ENCODE peak calls at places on chromosome 6, in six cellular contexts. B is colonic mucosa, S is dorsolateral prefrontal cortex, N is neural crest cell, I is fibroblast of pulmonary artery, R is spleen. E is an unnamed sample.

GRCh38 chr6:17703256-17703694 is 3.5 kb downstream of the NUP153 start:
- DNase-seq in N (no peak), R (no peak), I (peak; percentile 97), S (no peak), B (no peak), E (no peak)

GRCh38 chr6:40791004-40791403 is 203.8 kb upstream of the LRFN2 start:
- DNase-seq in I (no peak), B (no peak), S (no peak), R (no peak), N (no peak), E (no peak)

GRCh38 chr6:137167702-137168377 is 5.6 kb downstream of the IL22RA2 start:
- DNase-seq in B (no peak), S (no peak), R (no peak), I (no peak), N (no peak), E (no peak)

GRCh38 chr6:145829102-145829501 is 14.5 kb upstream of the FBXO30 start:
- DNase-seq in I (no peak), B (no peak), R (no peak), S (no peak), N (no peak), E (no peak)

GRCh38 chr6:150352321-150353296 is 16.2 kb upstream of the IYD start:
- DNase-seq in R (no peak), S (no peak), B (no peak), N (no peak), I (peak; percentile 57), E (no peak)

GRCh38 chr6:90123796-90124195 is 172.8 kb downstream of the BACH2 start:
- DNase-seq in B (no peak), I (no peak), S (no peak), N (no peak), R (no peak), E (no peak)

GRCh38 chr6:138572200-138572875 is 73.0 kb upstream of the NHSL1 start:
- DNase-seq in I (peak; percentile 87), B (peak; percentile 81), N (peak; percentile 72), R (no peak), S (no peak), E (no peak)

GRCh38 chr6:78781001-78781400 is 86.3 kb upstream of the IRAK1BP1 start:
- DNase-seq in R (no peak), I (no peak), S (no peak), N (no peak), B (no peak), E (no peak)

GRCh38 chr6:56767892-56768531 is 125.3 kb upstream of the DST start:
- DNase-seq in I (peak; percentile 31), N (no peak), R (no peak), B (no peak), S (no peak), E (no peak)

GRCh38 chr6:44622555-44622954 is 235.0 kb downstream of the CDC5L start:
- DNase-seq in B (no peak), R (no peak), I (no peak), N (no peak), S (no peak), E (no peak)

GRCh38 chr6:43274916-43275597 is 23.0 kb upstream of the SLC22A7 start:
- DNase-seq in S (no peak), I (no peak), B (peak; percentile 89), N (no peak), R (no peak), E (no peak)

GRCh38 chr6:136783021-136783420 is 9.3 kb downstream of the MAP3K5 start:
- DNase-seq in R (no peak), N (no peak), B (no peak), I (no peak), S (no peak), E (no peak)

GRCh38 chr6:44000164-44000842 is 126.9 kb downstream of the MRPL14 start:
- DNase-seq in I (no peak), R (peak; percentile 47), B (peak; percentile 91), S (no peak), N (no peak), E (peak; percentile 93)

GRCh38 chr6:21995318-21995717 is 301.5 kb downstream of the PRL start:
- DNase-seq in N (no peak), R (no peak), B (no peak), I (no peak), S (no peak), E (no peak)

GRCh38 chr6:116446399-116446798 is 14.8 kb upstream of the CALHM6 start:
- DNase-seq in N (no peak), R (no peak), I (no peak), S (no peak), B (no peak), E (no peak)

GRCh38 chr6:21953831-21954801 is 342.7 kb downstream of the PRL start:
- DNase-seq in I (peak; percentile 83), R (no peak), B (peak; percentile 60), N (no peak), S (no peak), E (no peak)

GRCh38 chr6:3237761-3238662 is 10.6 kb upstream of the TUBB2B start:
- DNase-seq in B (no peak), S (no peak), R (no peak), N (no peak), I (no peak), E (no peak)

GRCh38 chr6:3235969-3236368 is 8.5 kb upstream of the TUBB2B start:
- DNase-seq in S (no peak), I (no peak), R (no peak), B (no peak), N (no peak), E (no peak)

GRCh38 chr6:3235486-3235885 is 8.0 kb upstream of the TUBB2B start:
- DNase-seq in R (no peak), S (no peak), B (no peak), I (no peak), N (no peak), E (no peak)

GRCh38 chr6:3240595-3240994 is 13.1 kb upstream of the TUBB2B start:
- DNase-seq in N (no peak), S (no peak), B (no peak), I (no peak), R (no peak), E (no peak)

GRCh38 chr6:3239110-3239830 is 11.8 kb upstream of the TUBB2B start:
- DNase-seq in B (no peak), S (no peak), I (no peak), R (no peak), N (no peak), E (no peak)
- TF ChIP-seq CTCF in B (no peak), S (no peak), I (peak; percentile 20), R (no peak), N (peak; percentile 51), E (peak; percentile 14)

DNA sequence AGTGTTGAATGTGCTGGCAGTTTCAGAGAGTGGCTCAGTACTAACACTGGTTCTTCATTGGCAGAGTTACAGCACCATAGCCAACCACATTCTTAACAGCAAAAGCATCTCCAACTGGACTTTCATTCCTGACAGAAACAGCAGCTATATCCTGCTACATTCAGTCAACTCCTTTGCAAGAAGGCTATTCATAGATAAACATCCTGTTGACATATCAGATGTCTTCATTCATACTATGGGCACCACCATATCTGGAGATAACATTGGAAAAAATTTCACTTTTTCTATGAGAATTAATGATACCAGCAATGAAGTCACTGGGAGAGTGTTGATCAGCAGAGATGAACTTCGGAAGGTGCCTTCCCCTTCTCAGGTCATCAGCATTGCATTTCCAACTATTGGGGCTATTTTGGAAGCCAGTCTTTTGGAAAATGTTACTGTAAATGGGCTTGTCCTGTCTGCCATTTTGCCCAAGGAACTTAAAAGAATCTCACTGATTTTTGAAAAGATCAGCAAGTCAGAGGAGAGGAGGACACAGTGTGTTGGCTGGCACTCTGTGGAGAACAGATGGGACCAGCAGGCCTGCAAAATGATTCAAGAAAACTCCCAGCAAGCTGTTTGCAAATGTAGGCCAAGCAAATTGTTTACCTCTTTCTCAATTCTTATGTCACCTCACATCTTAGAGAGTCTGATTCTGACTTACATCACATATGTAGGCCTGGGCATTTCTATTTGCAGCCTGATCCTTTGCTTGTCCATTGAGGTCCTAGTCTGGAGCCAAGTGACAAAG is 17.0 kb upstream of the ADGRF4 start:
- DNase-seq in N (no peak), R (no peak), B (no peak), S (no peak), I (no peak), E (no peak)
- TF ChIP-seq CTCF in N (no peak), R (no peak), B (no peak), S (no peak), I (no peak), E (no peak)

DNA sequence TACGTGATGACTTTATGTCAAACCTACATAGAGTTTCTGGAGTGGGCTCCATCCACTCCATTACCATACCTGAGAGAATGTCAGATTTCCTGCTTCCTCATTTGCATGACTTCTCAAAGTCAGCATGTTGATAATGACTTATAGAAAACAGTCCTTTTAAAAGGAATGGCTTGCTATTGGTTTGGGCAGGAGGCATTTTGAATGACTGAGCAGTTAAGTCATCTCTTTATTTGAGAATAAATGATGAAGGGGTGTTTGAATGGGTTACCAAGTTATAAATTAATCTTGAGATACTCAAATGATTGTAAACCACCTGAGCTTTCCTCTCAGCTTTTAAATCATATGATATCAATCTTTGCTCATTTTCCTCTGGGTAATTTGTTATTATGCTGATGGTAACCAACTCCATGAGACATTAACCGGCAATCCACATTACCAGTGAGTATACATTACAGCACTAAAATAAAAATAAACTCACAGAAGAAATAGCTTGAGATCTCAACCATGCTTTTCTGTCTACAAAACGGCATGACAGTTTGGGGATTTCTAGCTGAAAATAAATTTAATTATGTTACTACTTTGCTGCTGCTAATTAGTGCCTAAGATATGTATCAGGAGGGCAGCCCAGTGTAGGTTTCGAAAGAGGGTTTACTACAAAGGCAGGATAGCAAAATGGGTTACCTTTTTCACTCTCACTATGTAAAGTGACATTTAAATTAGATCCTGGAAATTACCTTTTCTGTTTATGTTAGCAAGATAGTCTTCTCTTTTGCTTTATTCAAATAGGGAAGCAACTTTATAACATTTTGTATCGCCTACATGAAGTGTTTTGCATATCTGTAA is 78.8 kb downstream of the RPS12 start:
- DNase-seq in B (no peak), R (no peak), S (no peak), I (no peak), N (no peak), E (no peak)
- TF ChIP-seq CTCF in B (no peak), R (no peak), S (no peak), I (no peak), N (no peak), E (no peak)

GRCh38 chr6:157455731-157456523 is 74.9 kb downstream of the ZDHHC14 start:
- DNase-seq in I (no peak), R (no peak), N (peak; percentile 33), B (no peak), S (peak; percentile 67), E (no peak)

GRCh38 chr6:157452096-157452495 is 71.1 kb downstream of the ZDHHC14 start:
- DNase-seq in N (no peak), S (no peak), R (no peak), I (no peak), B (no peak), E (no peak)

GRCh38 chr6:157455028-157455714 is 74.2 kb downstream of the ZDHHC14 start:
- DNase-seq in R (no peak), N (peak; percentile 8), B (no peak), I (no peak), S (no peak), E (no peak)

GRCh38 chr6:157453978-157454377 is 73.0 kb downstream of the ZDHHC14 start:
- DNase-seq in N (no peak), B (no peak), R (no peak), S (no peak), I (no peak), E (no peak)

DNA sequence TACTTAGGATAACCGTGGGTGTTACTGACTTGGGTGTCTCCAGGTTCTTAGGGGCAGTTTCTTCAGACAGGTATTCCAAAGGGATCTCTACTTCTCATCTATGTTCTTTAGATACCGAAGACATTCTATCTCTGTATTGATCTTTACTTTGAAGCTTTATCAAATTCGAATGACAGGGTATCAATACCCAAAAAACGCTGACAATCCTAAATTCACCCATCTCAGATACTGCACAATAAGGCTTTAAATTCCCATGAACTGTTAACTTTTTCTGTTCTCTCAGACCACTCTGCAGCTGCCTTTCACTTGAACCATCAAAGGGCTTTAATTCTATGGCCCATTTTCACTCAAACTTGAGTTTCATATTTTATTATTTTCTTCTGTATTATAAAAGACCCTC is 72.1 kb downstream of the ZDHHC14 start:
- DNase-seq in B (no peak), S (no peak), R (no peak), I (no peak), N (no peak), E (no peak)
- TF ChIP-seq CTCF in B (no peak), S (no peak), R (no peak), I (no peak), N (no peak), E (no peak)